ENCODE peak calls at places on chromosomes 11 and 22, in seven cellular contexts. G, T, H, F, D, B and X are unnamed samples.

GRCh38 chr11:117072517-117073218 is 25.6 kb downstream of the SIK3 start:
- DNase-seq in H (peak; percentile 96), D (no peak), T (no peak), B (peak; percentile 22), G (peak; percentile 71), F (no peak), X (peak; percentile 94)

GRCh38 chr22:30790366-30790765 is 95.7 kb downstream of the OSBP2 start:
- DNase-seq in F (no peak), B (no peak), G (no peak), D (no peak), H (no peak), T (no peak), X (no peak)

GRCh38 chr11:37280194-37280593 is 682.2 kb upstream of the RAG2 start:
- DNase-seq in B (no peak), H (no peak), D (no peak), G (no peak), F (no peak), T (no peak), X (no peak)

GRCh38 chr11:97814325-97814959 is 1206.3 kb upstream of the CNTN5 start:
- DNase-seq in H (peak; percentile 30), T (no peak), D (no peak), F (no peak), B (no peak), G (no peak), X (peak; percentile 9)

GRCh38 chr22:50046481-50047245 is 11.4 kb downstream of the TTLL8 start:
- DNase-seq in G (no peak), F (no peak), D (no peak), H (no peak), T (no peak), B (no peak), X (no peak)

GRCh38 chr11:209275-210121 is 2.0 kb downstream of the RIC8A start:
- DNase-seq in B (no peak), F (no peak), H (no peak), T (no peak), D (no peak), G (peak; percentile 28), X (no peak)

GRCh38 chr22:50177537-50178470 is 7.3 kb downstream of the PANX2 start:
- DNase-seq in F (no peak), T (no peak), D (no peak), B (no peak), G (no peak), H (no peak), X (no peak)

GRCh38 chr11:56885182-56885581 is 103.5 kb upstream of the OR5AK2 start:
- DNase-seq in F (no peak), D (no peak), H (peak; percentile 30), B (peak; percentile 74), T (peak; percentile 72), G (no peak), X (peak; percentile 51)

GRCh38 chr11:131111775-131112174 is 195.5 kb upstream of the SNX19 start:
- DNase-seq in B (no peak), D (no peak), G (no peak), F (no peak), T (no peak), H (no peak), X (no peak)

GRCh38 chr22:24140357-24140756 is 40.9 kb upstream of the SUSD2 start:
- DNase-seq in H (no peak), D (no peak), B (no peak), G (no peak), T (no peak), F (no peak), X (no peak)

GRCh38 chr22:24141586-24141985 is 39.7 kb upstream of the SUSD2 start:
- DNase-seq in T (no peak), H (peak; percentile 78), B (no peak), D (no peak), F (no peak), G (no peak), X (peak; percentile 83)

GRCh38 chr22:24134090-24134846 is 47.0 kb upstream of the SUSD2 start:
- DNase-seq in D (no peak), G (no peak), T (peak; percentile 50), B (peak; percentile 67), H (no peak), F (no peak), X (no peak)

GRCh38 chr22:24138649-24139420 is 42.5 kb upstream of the SUSD2 start:
- DNase-seq in D (no peak), B (no peak), T (no peak), F (no peak), H (no peak), G (no peak), X (no peak)

DNA sequence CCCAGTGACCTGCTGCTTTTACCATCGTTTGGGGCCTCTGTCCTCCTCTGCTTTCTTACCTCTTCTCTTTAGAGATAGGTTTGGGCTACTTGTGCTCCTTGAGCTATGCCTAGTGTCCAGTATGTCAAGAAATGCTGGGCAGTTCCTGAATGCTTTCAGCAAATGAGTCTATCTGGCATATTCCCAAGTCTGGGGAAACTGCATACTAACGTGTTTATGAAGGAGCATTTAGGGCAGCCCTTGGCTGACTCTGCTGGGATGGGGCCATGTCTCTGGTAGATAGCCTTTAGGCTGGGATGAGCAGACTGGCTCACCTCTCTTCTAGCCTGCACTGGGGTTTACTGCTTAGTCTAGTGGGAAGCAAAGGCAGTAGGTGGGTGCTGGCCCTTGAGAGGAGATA is 43.7 kb upstream of the SUSD2 start:
- DNase-seq in T (no peak), G (no peak), H (no peak), F (no peak), B (no peak), D (no peak), X (no peak)
- H3K4me3 ChIP-seq in T (no peak overlapping the region), G (no peak overlapping the region), H (no peak overlapping the region), F (no peak overlapping the region), B (no peak overlapping the region), D (no peak overlapping the region), X (no peak overlapping the region)

GRCh38 chr11:9266132-9266736 is 1.1 kb upstream of the DENND5A start:
- DNase-seq in G (no peak), H (no peak), T (no peak), B (peak; percentile 59), D (no peak), F (no peak), X (no peak)
- H3K4me3 ChIP-seq in G (no peak overlapping the region), H (no peak overlapping the region), T (no peak overlapping the region), B (no peak overlapping the region), D (peak overlapping the region; percentile 94), F (no peak overlapping the region), X (no peak overlapping the region)

DNA sequence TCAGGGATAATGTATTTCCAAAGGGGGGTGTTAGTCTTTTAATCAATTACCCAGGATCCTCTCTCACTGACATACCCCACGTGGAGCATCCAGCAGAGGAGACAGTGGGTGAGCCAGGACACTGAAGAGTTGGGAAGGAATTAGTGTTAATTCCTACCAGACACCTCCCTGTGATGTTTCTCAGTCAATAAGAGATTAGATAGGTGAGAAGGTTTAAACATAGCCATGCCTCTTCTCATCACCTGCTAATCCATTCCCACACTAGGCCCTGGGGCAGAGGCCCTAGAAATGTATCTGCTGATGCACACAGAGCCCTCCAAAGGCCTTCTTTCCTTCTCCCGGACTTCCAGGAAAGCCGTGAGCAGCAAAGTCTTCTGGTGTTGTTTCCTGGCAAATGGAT is 363.6 kb upstream of the LARGE1 start:
- DNase-seq in H (no peak), F (no peak), B (no peak), T (no peak), D (no peak), G (no peak), X (no peak)
- H3K4me3 ChIP-seq in H (no peak overlapping the region), F (no peak overlapping the region), B (no peak overlapping the region), T (no peak overlapping the region), D (no peak overlapping the region), G (no peak overlapping the region), X (no peak overlapping the region)

GRCh38 chr11:125393331-125393730 is 102.7 kb downstream of the FEZ1 start:
- DNase-seq in H (no peak), D (no peak), B (no peak), T (no peak), F (no peak), G (no peak), X (no peak)

GRCh38 chr11:125389339-125390166 is 106.5 kb downstream of the FEZ1 start:
- DNase-seq in G (no peak), F (no peak), D (no peak), B (no peak), H (no peak), T (no peak), X (no peak)

GRCh38 chr11:125387991-125388390 is 108.1 kb downstream of the FEZ1 start:
- DNase-seq in F (no peak), G (no peak), B (no peak), T (no peak), D (no peak), H (no peak), X (no peak)

GRCh38 chr11:125394306-125394705 is 101.8 kb downstream of the FEZ1 start:
- DNase-seq in B (no peak), F (no peak), D (no peak), H (no peak), G (no peak), T (no peak), X (no peak)

GRCh38 chr11:125390949-125391348 is 105.1 kb downstream of the FEZ1 start:
- DNase-seq in T (no peak), B (no peak), F (no peak), D (no peak), G (no peak), H (no peak), X (no peak)
- H3K4me3 ChIP-seq in T (no peak overlapping the region), B (no peak overlapping the region), F (no peak overlapping the region), D (peak overlapping the region; percentile 18), G (no peak overlapping the region), H (no peak overlapping the region), X (no peak overlapping the region)

DNA sequence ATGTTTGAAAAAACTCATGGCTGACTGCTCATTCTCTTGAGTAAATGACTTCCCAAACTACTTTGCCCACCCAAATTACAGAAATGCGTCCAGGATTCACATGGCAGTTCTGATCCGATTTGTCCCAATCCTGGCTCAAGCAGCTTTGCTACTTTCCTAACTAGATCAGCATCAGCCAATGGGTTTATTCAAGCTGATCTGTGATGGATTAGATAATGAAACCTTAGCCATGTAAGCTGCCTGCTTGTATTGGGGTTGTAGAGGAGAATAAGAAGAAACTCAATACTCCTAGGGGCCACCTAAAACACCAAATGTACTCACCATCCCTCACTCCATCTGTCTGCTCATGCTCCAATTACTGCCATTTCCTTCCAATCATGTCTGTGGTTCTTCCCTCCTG is 7.0 kb downstream of the RBFOX2 start:
- DNase-seq in B (no peak), H (no peak), T (no peak), F (no peak), D (no peak), G (no peak), X (no peak)
- H3K4me3 ChIP-seq in B (no peak overlapping the region), H (no peak overlapping the region), T (no peak overlapping the region), F (no peak overlapping the region), D (no peak overlapping the region), G (no peak overlapping the region), X (no peak overlapping the region)